ENCODE peak calls at places on chromosome 19, in five cellular contexts. B is fibroblast of pulmonary artery, E is SK-N-SH, F is ascending aorta, C is kidney glomerular epithelial cell. V is an unnamed sample.

GRCh38 chr19:54186934-54187381 is 2.4 kb downstream of the MBOAT7 start:
- DNase-seq in B (no peak), E (no peak), F (no peak), C (no peak), V (no peak)

GRCh38 chr19:45591638-45592005 is 7.0 kb upstream of the OPA3 start:
- DNase-seq in E (no peak), C (no peak), F (no peak), B (no peak), V (no peak)

GRCh38 chr19:5022066-5022860 is 53.4 kb downstream of the KDM4B start:
- DNase-seq in B (no peak), C (no peak), E (no peak), F (no peak), V (no peak)

GRCh38 chr19:1807695-1808394 is 4.2 kb downstream of the ATP8B3 start:
- DNase-seq in F (no peak), E (no peak), C (no peak), B (no peak), V (no peak)

GRCh38 chr19:40266111-40266510 is 19.0 kb downstream of the AKT2 start:
- DNase-seq in B (no peak), F (no peak), C (no peak), E (no peak), V (no peak)

GRCh38 chr19:1135454-1135853 is 31.7 kb downstream of the GPX4 start:
- DNase-seq in F (no peak), C (no peak), B (no peak), E (no peak), V (no peak)

GRCh38 chr19:46265217-46265828 is 31.5 kb upstream of the HIF3A start:
- DNase-seq in B (peak), E (peak), F (peak), C (peak), V (no peak)

GRCh38 chr19:1121395-1121794 is 17.6 kb downstream of the GPX4 start:
- DNase-seq in C (no peak), B (no peak), E (no peak), F (no peak), V (no peak)

GRCh38 chr19:45681391-45682015 is 10.2 kb downstream of the SNRPD2 start:
- DNase-seq in C (peak), E (peak), B (peak), F (peak), V (peak)

GRCh38 chr19:17671906-17672305 is 16.2 kb downstream of the UNC13A start:
- DNase-seq in F (no peak), C (no peak), E (peak), B (peak), V (no peak)

GRCh38 chr19:16026756-16027155 is 49.5 kb upstream of the TPM4 start:
- DNase-seq in B (no peak), F (no peak), C (no peak), E (peak), V (no peak)

V was measured in tibial artery.